ENCODE peak calls at places on chromosomes 3 and 15, in seven cellular contexts. One of them, this sample, is unnamed.

GRCh38 chr15:95591270-95591669 is 739.2 kb upstream of the NR2F2 start:
- DNase-seq in HepG2: no peak
- DNase-seq in T-helper 17 cell: no peak
- DNase-seq in foreskin fibroblast: no peak
- DNase-seq in ureter: no peak
- DNase-seq in RWPE1: no peak
- DNase-seq in fibroblast of the conjunctiva: no peak
- DNase-seq in this sample: no peak

GRCh38 chr3:36907911-36908646 is 36.8 kb downstream of the TRANK1 start:
- DNase-seq in HepG2: peak
- DNase-seq in T-helper 17 cell: peak
- DNase-seq in foreskin fibroblast: peak
- DNase-seq in ureter: peak
- DNase-seq in RWPE1: peak
- DNase-seq in fibroblast of the conjunctiva: peak
- DNase-seq in this sample: no peak

GRCh38 chr3:150349314-150350097 is 58.6 kb upstream of the TSC22D2 start:
- DNase-seq in HepG2: no peak
- DNase-seq in T-helper 17 cell: no peak
- DNase-seq in foreskin fibroblast: no peak
- DNase-seq in ureter: no peak
- DNase-seq in RWPE1: no peak
- DNase-seq in fibroblast of the conjunctiva: no peak
- DNase-seq in this sample: no peak

GRCh38 chr15:48472756-48473155 is 141.5 kb downstream of the DUT start:
- DNase-seq in HepG2: no peak
- DNase-seq in T-helper 17 cell: no peak
- DNase-seq in foreskin fibroblast: peak
- DNase-seq in ureter: no peak
- DNase-seq in RWPE1: peak
- DNase-seq in fibroblast of the conjunctiva: no peak
- DNase-seq in this sample: peak

GRCh38 chr3:171462224-171462623 is 2.0 kb upstream of the TNIK start:
- DNase-seq in HepG2: no peak
- DNase-seq in T-helper 17 cell: no peak
- DNase-seq in foreskin fibroblast: no peak
- DNase-seq in ureter: no peak
- DNase-seq in RWPE1: no peak
- DNase-seq in fibroblast of the conjunctiva: no peak
- DNase-seq in this sample: no peak

GRCh38 chr15:38905634-38906033 is 341.0 kb upstream of the RASGRP1 start:
- DNase-seq in HepG2: no peak
- DNase-seq in T-helper 17 cell: no peak
- DNase-seq in foreskin fibroblast: no peak
- DNase-seq in ureter: no peak
- DNase-seq in RWPE1: no peak
- DNase-seq in fibroblast of the conjunctiva: no peak
- DNase-seq in this sample: no peak

GRCh38 chr3:122403489-122403888 is 12.4 kb downstream of the WDR5B start:
- DNase-seq in HepG2: no peak
- DNase-seq in T-helper 17 cell: no peak
- DNase-seq in foreskin fibroblast: no peak
- DNase-seq in ureter: no peak
- DNase-seq in RWPE1: no peak
- DNase-seq in fibroblast of the conjunctiva: no peak
- DNase-seq in this sample: no peak

GRCh38 chr3:68256635-68257034 is 602.2 kb upstream of the SUCLG2 start:
- DNase-seq in HepG2: no peak
- DNase-seq in T-helper 17 cell: no peak
- DNase-seq in foreskin fibroblast: no peak
- DNase-seq in ureter: no peak
- DNase-seq in RWPE1: no peak
- DNase-seq in fibroblast of the conjunctiva: no peak
- DNase-seq in this sample: no peak

GRCh38 chr3:116342499-116342898 is 102.8 kb downstream of the LSAMP start:
- DNase-seq in HepG2: no peak
- DNase-seq in T-helper 17 cell: no peak
- DNase-seq in foreskin fibroblast: no peak
- DNase-seq in ureter: no peak
- DNase-seq in RWPE1: no peak
- DNase-seq in fibroblast of the conjunctiva: no peak
- DNase-seq in this sample: no peak

GRCh38 chr3:44252332-44252731 is 10.6 kb downstream of the TOPAZ1 start:
- DNase-seq in HepG2: no peak
- DNase-seq in T-helper 17 cell: no peak
- DNase-seq in foreskin fibroblast: no peak
- DNase-seq in ureter: no peak
- DNase-seq in RWPE1: no peak
- DNase-seq in fibroblast of the conjunctiva: no peak
- DNase-seq in this sample: no peak

GRCh38 chr15:73628976-73629854 is 4.0 kb downstream of the NPTN start:
- DNase-seq in HepG2: peak
- DNase-seq in T-helper 17 cell: no peak
- DNase-seq in foreskin fibroblast: no peak
- DNase-seq in ureter: no peak
- DNase-seq in RWPE1: peak
- DNase-seq in fibroblast of the conjunctiva: no peak
- DNase-seq in this sample: no peak

GRCh38 chr3:33100229-33100628 is 3.3 kb upstream of the GLB1 start:
- DNase-seq in HepG2: no peak
- DNase-seq in T-helper 17 cell: no peak
- DNase-seq in foreskin fibroblast: no peak
- DNase-seq in ureter: no peak
- DNase-seq in RWPE1: no peak
- DNase-seq in fibroblast of the conjunctiva: no peak
- DNase-seq in this sample: no peak

GRCh38 chr3:34011171-34012101 is 213.0 kb downstream of the PDCD6IP start:
- DNase-seq in HepG2: peak
- DNase-seq in T-helper 17 cell: no peak
- DNase-seq in foreskin fibroblast: peak
- DNase-seq in ureter: no peak
- DNase-seq in RWPE1: no peak
- DNase-seq in fibroblast of the conjunctiva: no peak
- DNase-seq in this sample: no peak

GRCh38 chr15:63060699-63061098 is 18.2 kb downstream of the TPM1 start:
- DNase-seq in HepG2: no peak
- DNase-seq in T-helper 17 cell: no peak
- DNase-seq in foreskin fibroblast: no peak
- DNase-seq in ureter: no peak
- DNase-seq in RWPE1: no peak
- DNase-seq in fibroblast of the conjunctiva: no peak
- DNase-seq in this sample: no peak

GRCh38 chr15:63601727-63602185 is 4.6 kb downstream of the FBXL22 start:
- DNase-seq in HepG2: no peak
- DNase-seq in T-helper 17 cell: no peak
- DNase-seq in foreskin fibroblast: no peak
- DNase-seq in ureter: no peak
- DNase-seq in RWPE1: no peak
- DNase-seq in fibroblast of the conjunctiva: no peak
- DNase-seq in this sample: no peak

GRCh38 chr15:97114900-97115763 is 784.6 kb downstream of the NR2F2 start:
- DNase-seq in HepG2: no peak
- DNase-seq in T-helper 17 cell: no peak
- DNase-seq in foreskin fibroblast: no peak
- DNase-seq in ureter: no peak
- DNase-seq in RWPE1: no peak
- DNase-seq in fibroblast of the conjunctiva: no peak
- DNase-seq in this sample: no peak

GRCh38 chr15:77295446-77295845 is 124.5 kb downstream of the PEAK1 start:
- DNase-seq in HepG2: no peak
- DNase-seq in T-helper 17 cell: no peak
- DNase-seq in foreskin fibroblast: no peak
- DNase-seq in ureter: no peak
- DNase-seq in RWPE1: no peak
- DNase-seq in fibroblast of the conjunctiva: no peak
- DNase-seq in this sample: no peak

GRCh38 chr15:80918440-80918839 is 71.2 kb downstream of the MESD start:
- DNase-seq in HepG2: no peak
- DNase-seq in T-helper 17 cell: no peak
- DNase-seq in foreskin fibroblast: no peak
- DNase-seq in ureter: no peak
- DNase-seq in RWPE1: no peak
- DNase-seq in fibroblast of the conjunctiva: no peak
- DNase-seq in this sample: no peak